ENCODE peak calls at places on chromosome 10, in ten cellular contexts. D is psoas muscle; V is NCI-H2171 treated with DMSO at 0.1 percent for 48 hours; O is iPS-NIHi11; R is dorsolateral prefrontal cortex; K is HTR-8/SVneo; N is spleen; G is activated T-cell treated with anti-CD3 and anti-CD28 coated beads, Interleukin-2, amount 50 U/mL, for 72 hours; W is cardiac muscle cell; X is stimulated activated CD4-positive, alpha-beta T cell treated with anti-CD3 and anti-CD28 coated beads, Interleukin-15, amount 100 ng/mL, for 48 hours. S is an unnamed sample.

GRCh38 chr10:82880776-82881175 is 1005.8 kb downstream of the NRG3 start:
- DNase-seq in O (no peak), N (no peak), W (no peak), K (no peak), R (no peak), D (no peak), V (peak), X (no peak), G (no peak), S (no peak)

GRCh38 chr10:6382081-6382480 is 179.3 kb downstream of the PFKFB3 start:
- DNase-seq in V (no peak), X (no peak), N (no peak), K (no peak), W (peak), G (peak), D (no peak), O (no peak), R (no peak), S (peak)

GRCh38 chr10:91820144-91820543 is 21.9 kb downstream of the TNKS2 start:
- DNase-seq in N (no peak), X (no peak), G (no peak), K (no peak), D (no peak), O (peak), W (no peak), R (no peak), V (no peak), S (no peak)

GRCh38 chr10:17811466-17811865 is 2.3 kb downstream of the MRC1 start:
- DNase-seq in O (no peak), R (no peak), W (peak), N (no peak), V (no peak), D (no peak), G (no peak), X (no peak), K (no peak), S (no peak)

GRCh38 chr10:79346012-79346340 is 1.3 kb upstream of the PPIF start:
- DNase-seq in N (no peak), W (no peak), D (no peak), K (no peak), V (no peak), X (no peak), O (no peak), G (no peak), R (no peak), S (no peak)

GRCh38 chr10:69407621-69408301 is 9.0 kb downstream of the TACR2 start:
- DNase-seq in G (peak), D (no peak), R (no peak), N (peak), W (peak), X (no peak), K (peak), V (peak), O (peak), S (no peak)

GRCh38 chr10:103445767-103446567 is 6.2 kb downstream of the CALHM2 start:
- DNase-seq in R (no peak), G (no peak), V (no peak), O (no peak), N (no peak), D (peak), X (no peak), K (no peak), W (peak), S (no peak)

GRCh38 chr10:34835908-34836558 is 20.9 kb upstream of the PARD3 start:
- DNase-seq in V (no peak), N (no peak), G (no peak), K (no peak), D (no peak), R (no peak), O (no peak), X (no peak), W (no peak), S (no peak)

GRCh38 chr10:131621784-131622624 is 278.8 kb upstream of the PPP2R2D start:
- DNase-seq in O (no peak), W (no peak), X (no peak), V (no peak), R (no peak), K (no peak), D (no peak), G (no peak), N (no peak), S (no peak)

GRCh38 chr10:24333736-24334135 is 124.8 kb downstream of the KIAA1217 start:
- DNase-seq in D (no peak), X (no peak), V (no peak), K (no peak), O (no peak), G (no peak), N (no peak), W (peak), R (no peak), S (no peak)

GRCh38 chr10:16770141-16770540 is 47.1 kb downstream of the RSU1 start:
- DNase-seq in D (no peak), W (no peak), O (no peak), N (no peak), R (no peak), V (no peak), K (no peak), G (no peak), X (no peak), S (no peak)

GRCh38 chr10:88226027-88226690 is 357.0 kb downstream of the RNLS start:
- DNase-seq in N (no peak), K (no peak), G (no peak), X (no peak), V (no peak), W (no peak), D (no peak), R (no peak), O (no peak), S (no peak)

GRCh38 chr10:37495415-37495814 is 362.0 kb downstream of the ZNF248 start:
- DNase-seq in G (no peak), N (no peak), K (no peak), V (no peak), R (no peak), D (no peak), W (no peak), X (no peak), O (no peak), S (no peak)

GRCh38 chr10:4519691-4520402 is 306.2 kb upstream of the AKR1E2 start:
- DNase-seq in K (no peak), R (no peak), W (peak), G (no peak), D (no peak), O (no peak), X (no peak), N (no peak), V (no peak), S (no peak)

GRCh38 chr10:73836427-73836826 is 25.0 kb upstream of the NDST2 start:
- DNase-seq in D (no peak), N (no peak), V (no peak), O (no peak), R (no peak), W (peak), K (no peak), G (no peak), X (no peak), S (no peak)

GRCh38 chr10:16967866-16968721 is 150.9 kb upstream of the RSU1 start:
- DNase-seq in O (peak), N (no peak), X (no peak), G (no peak), D (no peak), W (peak), V (no peak), R (no peak), K (peak), S (no peak)

GRCh38 chr10:49371967-49372366 is 23.9 kb downstream of the DRGX start:
- DNase-seq in R (no peak), X (no peak), D (no peak), N (no peak), G (no peak), K (no peak), O (no peak), V (no peak), W (no peak), S (no peak)

GRCh38 chr10:29174389-29174788 is 114.5 kb upstream of the LYZL1 start:
- DNase-seq in V (no peak), D (no peak), R (no peak), O (no peak), X (no peak), W (no peak), N (no peak), K (no peak), G (no peak), S (no peak)

GRCh38 chr10:84499846-84500245 is 171.5 kb downstream of the CCSER2 start:
- DNase-seq in K (no peak), D (no peak), X (no peak), G (no peak), V (peak), O (peak), W (no peak), R (no peak), N (no peak), S (no peak)

GRCh38 chr10:7340179-7340874 is 70.5 kb downstream of the SFMBT2 start:
- DNase-seq in G (no peak), W (no peak), N (no peak), R (no peak), V (no peak), D (no peak), O (no peak), K (no peak), X (no peak), S (peak)

GRCh38 chr10:127872871-127873600 is 19.7 kb downstream of the CLRN3 start:
- DNase-seq in N (peak), D (no peak), O (no peak), V (no peak), K (no peak), G (no peak), W (peak), R (no peak), X (no peak), S (no peak)

GRCh38 chr10:17217661-17218306 is 10.3 kb upstream of the VIM start:
- DNase-seq in O (no peak), X (no peak), G (no peak), K (no peak), R (no peak), W (no peak), D (no peak), N (no peak), V (no peak), S (no peak)

GRCh38 chr10:132684164-132684891 is 101.6 kb downstream of the NKX6-2 start:
- DNase-seq in N (peak), O (no peak), X (peak), K (no peak), R (peak), W (no peak), D (peak), V (no peak), G (peak), S (no peak)

GRCh38 chr10:127576751-127577161 is 27.6 kb downstream of the NPS start:
- DNase-seq in N (no peak), X (no peak), R (no peak), O (no peak), K (no peak), W (no peak), D (no peak), G (no peak), V (peak), S (peak)

GRCh38 chr10:23187155-23187554 is 5.0 kb upstream of the PTF1A start:
- DNase-seq in R (no peak), W (no peak), G (no peak), K (no peak), O (no peak), N (no peak), V (no peak), D (no peak), X (no peak), S (no peak)

GRCh38 chr10:116000151-116000550 is 272.9 kb downstream of the GFRA1 start:
- DNase-seq in X (no peak), W (no peak), D (no peak), R (no peak), G (no peak), V (no peak), O (no peak), N (no peak), K (no peak), S (no peak)

GRCh38 chr10:18401416-18402195 is 249.8 kb downstream of the NSUN6 start:
- DNase-seq in K (no peak), W (no peak), N (no peak), X (no peak), R (no peak), V (no peak), O (no peak), D (no peak), G (no peak), S (no peak)

GRCh38 chr10:29067161-29067560 is 221.7 kb upstream of the LYZL1 start:
- DNase-seq in V (no peak), D (no peak), K (peak), X (no peak), R (no peak), W (peak), G (no peak), N (no peak), O (no peak), S (no peak)

GRCh38 chr10:122655524-122656307 is 43.9 kb downstream of the C10orf120 start:
- DNase-seq in D (no peak), R (no peak), V (no peak), K (no peak), X (no peak), G (no peak), N (peak), W (no peak), O (no peak), S (no peak)

GRCh38 chr10:100174699-100175677 is 10.8 kb downstream of the ERLIN1 start:
- DNase-seq in G (peak), X (no peak), D (no peak), K (no peak), O (no peak), W (no peak), V (no peak), N (no peak), R (no peak), S (no peak)

GRCh38 chr10:62610649-62611229 is 193.8 kb upstream of the ADO start:
- DNase-seq in N (peak), K (peak), V (peak), W (peak), O (peak), D (peak), R (no peak), G (peak), X (peak), S (peak)

GRCh38 chr10:61897671-61898434 is 3.6 kb upstream of the ARID5B start:
- DNase-seq in V (peak), D (no peak), W (peak), X (no peak), G (peak), N (no peak), R (no peak), O (peak), K (no peak), S (peak)

GRCh38 chr10:48885376-48885775 is 54.3 kb downstream of the LRRC18 start:
- DNase-seq in D (no peak), N (no peak), K (no peak), W (no peak), V (no peak), O (peak), R (no peak), X (no peak), G (no peak), S (no peak)

GRCh38 chr10:92208736-92209135 is 82.1 kb downstream of the CPEB3 start:
- DNase-seq in R (no peak), X (no peak), N (no peak), W (peak), G (no peak), V (no peak), K (no peak), O (no peak), D (no peak), S (no peak)

GRCh38 chr10:11881477-11882417 is 58.6 kb downstream of the PROSER2 start:
- DNase-seq in X (no peak), K (peak), G (no peak), O (peak), W (no peak), D (no peak), V (no peak), N (no peak), R (no peak), S (no peak)

GRCh38 chr10:1107004-1107403 is 50.8 kb downstream of the WDR37 start:
- DNase-seq in R (no peak), V (no peak), D (no peak), W (no peak), O (no peak), G (no peak), K (no peak), X (no peak), N (no peak), S (no peak)

GRCh38 chr10:47286591-47287325 is 13.2 kb upstream of the GDF10 start:
- DNase-seq in G (no peak), R (no peak), K (no peak), N (peak), X (no peak), W (no peak), O (no peak), D (no peak), V (no peak), S (no peak)

GRCh38 chr10:12051241-12051640 is 8.6 kb upstream of the UPF2 start:
- DNase-seq in R (no peak), X (no peak), K (no peak), W (no peak), G (no peak), O (no peak), D (no peak), V (no peak), N (no peak), S (no peak)

GRCh38 chr10:93180402-93181040 is 106.8 kb downstream of the CYP26A1 start:
- DNase-seq in V (no peak), W (peak), X (no peak), O (no peak), K (no peak), R (no peak), D (peak), G (no peak), N (no peak), S (no peak)